ENCODE peak calls at places on chromosomes 11 and 22, in nine cellular contexts. One of them, this sample, is unnamed.

GRCh38 chr11:63698976-63699733 is 17.9 kb downstream of the RTN3 start:
- DNase-seq in fibroblast of lung: no peak
- DNase-seq in cardiac fibroblast: peak
- DNase-seq in GM12865: no peak
- DNase-seq in B cell: no peak
- DNase-seq in OCI-LY7: no peak
- DNase-seq in bronchial epithelial cell: no peak
- DNase-seq in IMR-90: no peak
- DNase-seq in astrocyte: no peak
- DNase-seq in this sample: no peak

GRCh38 chr11:108959124-108959761 is 294.4 kb downstream of the DDX10 start:
- DNase-seq in fibroblast of lung: peak
- DNase-seq in cardiac fibroblast: no peak
- DNase-seq in GM12865: no peak
- DNase-seq in B cell: no peak
- DNase-seq in OCI-LY7: no peak
- DNase-seq in bronchial epithelial cell: no peak
- DNase-seq in IMR-90: peak
- DNase-seq in astrocyte: no peak
- DNase-seq in this sample: no peak

GRCh38 chr11:93209476-93209875 is 11.7 kb upstream of the SLC36A4 start:
- DNase-seq in fibroblast of lung: no peak
- DNase-seq in cardiac fibroblast: no peak
- DNase-seq in GM12865: no peak
- DNase-seq in B cell: no peak
- DNase-seq in OCI-LY7: no peak
- DNase-seq in bronchial epithelial cell: no peak
- DNase-seq in IMR-90: no peak
- DNase-seq in astrocyte: no peak
- DNase-seq in this sample: no peak

GRCh38 chr11:83120328-83120727 is 36.6 kb upstream of the PCF11 start:
- DNase-seq in fibroblast of lung: no peak
- DNase-seq in cardiac fibroblast: peak
- DNase-seq in GM12865: no peak
- DNase-seq in B cell: no peak
- DNase-seq in OCI-LY7: no peak
- DNase-seq in bronchial epithelial cell: no peak
- DNase-seq in IMR-90: peak
- DNase-seq in astrocyte: peak
- DNase-seq in this sample: no peak

GRCh38 chr22:21989049-21989448 is 6.5 kb upstream of the TOP3B start:
- DNase-seq in fibroblast of lung: no peak
- DNase-seq in cardiac fibroblast: no peak
- DNase-seq in GM12865: no peak
- DNase-seq in B cell: no peak
- DNase-seq in OCI-LY7: no peak
- DNase-seq in bronchial epithelial cell: no peak
- DNase-seq in IMR-90: no peak
- DNase-seq in astrocyte: no peak
- DNase-seq in this sample: no peak

GRCh38 chr11:92180664-92181251 is 43.9 kb upstream of the FAT3 start:
- DNase-seq in fibroblast of lung: peak
- DNase-seq in cardiac fibroblast: peak
- DNase-seq in GM12865: no peak
- DNase-seq in B cell: no peak
- DNase-seq in OCI-LY7: no peak
- DNase-seq in bronchial epithelial cell: peak
- DNase-seq in IMR-90: peak
- DNase-seq in astrocyte: peak
- DNase-seq in this sample: no peak

GRCh38 chr11:44005076-44005800 is 42.5 kb upstream of the ACCSL start:
- DNase-seq in fibroblast of lung: no peak
- DNase-seq in cardiac fibroblast: no peak
- DNase-seq in GM12865: no peak
- DNase-seq in B cell: no peak
- DNase-seq in OCI-LY7: no peak
- DNase-seq in bronchial epithelial cell: no peak
- DNase-seq in IMR-90: no peak
- DNase-seq in astrocyte: no peak
- DNase-seq in this sample: no peak

GRCh38 chr11:34653851-34654490 is 33.1 kb downstream of the EHF start:
- DNase-seq in fibroblast of lung: peak
- DNase-seq in cardiac fibroblast: peak
- DNase-seq in GM12865: no peak
- DNase-seq in B cell: peak
- DNase-seq in OCI-LY7: no peak
- DNase-seq in bronchial epithelial cell: peak
- DNase-seq in IMR-90: peak
- DNase-seq in astrocyte: peak
- DNase-seq in this sample: no peak

GRCh38 chr22:27381552-27381951 is 420.0 kb downstream of the MN1 start:
- DNase-seq in fibroblast of lung: no peak
- DNase-seq in cardiac fibroblast: no peak
- DNase-seq in GM12865: no peak
- DNase-seq in B cell: no peak
- DNase-seq in OCI-LY7: peak
- DNase-seq in bronchial epithelial cell: no peak
- DNase-seq in IMR-90: no peak
- DNase-seq in astrocyte: no peak
- DNase-seq in this sample: no peak

GRCh38 chr22:24134090-24134846 is 47.0 kb upstream of the SUSD2 start:
- DNase-seq in fibroblast of lung: peak
- DNase-seq in cardiac fibroblast: no peak
- DNase-seq in GM12865: no peak
- DNase-seq in B cell: peak
- DNase-seq in OCI-LY7: no peak
- DNase-seq in bronchial epithelial cell: no peak
- DNase-seq in IMR-90: no peak
- DNase-seq in astrocyte: no peak
- DNase-seq in this sample: peak

GRCh38 chr11:67408437-67409200 is 4.7 kb downstream of the TBC1D10C start:
- DNase-seq in fibroblast of lung: no peak
- DNase-seq in cardiac fibroblast: no peak
- DNase-seq in GM12865: no peak
- DNase-seq in B cell: no peak
- DNase-seq in OCI-LY7: no peak
- DNase-seq in bronchial epithelial cell: no peak
- DNase-seq in IMR-90: no peak
- DNase-seq in astrocyte: no peak
- DNase-seq in this sample: peak

GRCh38 chr22:20567371-20567847 is 60.0 kb downstream of the MED15 start:
- DNase-seq in fibroblast of lung: no peak
- DNase-seq in cardiac fibroblast: peak
- DNase-seq in GM12865: no peak
- DNase-seq in B cell: no peak
- DNase-seq in OCI-LY7: no peak
- DNase-seq in bronchial epithelial cell: peak
- DNase-seq in IMR-90: peak
- DNase-seq in astrocyte: peak
- DNase-seq in this sample: no peak

GRCh38 chr22:26229910-26230309 is 60.6 kb downstream of the SEZ6L start:
- DNase-seq in fibroblast of lung: no peak
- DNase-seq in cardiac fibroblast: no peak
- DNase-seq in GM12865: no peak
- DNase-seq in B cell: no peak
- DNase-seq in OCI-LY7: no peak
- DNase-seq in bronchial epithelial cell: no peak
- DNase-seq in IMR-90: no peak
- DNase-seq in astrocyte: no peak
- DNase-seq in this sample: no peak

GRCh38 chr11:7969756-7970646 is 4.8 kb upstream of the NLRP10 start:
- DNase-seq in fibroblast of lung: no peak
- DNase-seq in cardiac fibroblast: no peak
- DNase-seq in GM12865: no peak
- DNase-seq in B cell: no peak
- DNase-seq in OCI-LY7: no peak
- DNase-seq in bronchial epithelial cell: no peak
- DNase-seq in IMR-90: no peak
- DNase-seq in astrocyte: peak
- DNase-seq in this sample: no peak

GRCh38 chr11:121780971-121781370 is 328.2 kb upstream of the SORL1-AS1 start:
- DNase-seq in fibroblast of lung: no peak
- DNase-seq in cardiac fibroblast: no peak
- DNase-seq in GM12865: no peak
- DNase-seq in B cell: no peak
- DNase-seq in OCI-LY7: no peak
- DNase-seq in bronchial epithelial cell: no peak
- DNase-seq in IMR-90: no peak
- DNase-seq in astrocyte: no peak
- DNase-seq in this sample: no peak

GRCh38 chr22:21594865-21595452 is 27.4 kb downstream of the UBE2L3 start:
- DNase-seq in fibroblast of lung: no peak
- DNase-seq in cardiac fibroblast: no peak
- DNase-seq in GM12865: no peak
- DNase-seq in B cell: no peak
- DNase-seq in OCI-LY7: no peak
- DNase-seq in bronchial epithelial cell: no peak
- DNase-seq in IMR-90: no peak
- DNase-seq in astrocyte: no peak
- DNase-seq in this sample: no peak

GRCh38 chr22:46896166-46896565 is 133.7 kb downstream of the TBC1D22A start:
- DNase-seq in fibroblast of lung: no peak
- DNase-seq in cardiac fibroblast: no peak
- DNase-seq in GM12865: no peak
- DNase-seq in B cell: no peak
- DNase-seq in OCI-LY7: no peak
- DNase-seq in bronchial epithelial cell: no peak
- DNase-seq in IMR-90: no peak
- DNase-seq in astrocyte: no peak
- DNase-seq in this sample: no peak

GRCh38 chr11:15106201-15106965 is 8.3 kb upstream of the INSC start:
- DNase-seq in fibroblast of lung: peak
- DNase-seq in cardiac fibroblast: peak
- DNase-seq in GM12865: no peak
- DNase-seq in B cell: no peak
- DNase-seq in OCI-LY7: no peak
- DNase-seq in bronchial epithelial cell: peak
- DNase-seq in IMR-90: peak
- DNase-seq in astrocyte: peak
- DNase-seq in this sample: no peak

DNA sequence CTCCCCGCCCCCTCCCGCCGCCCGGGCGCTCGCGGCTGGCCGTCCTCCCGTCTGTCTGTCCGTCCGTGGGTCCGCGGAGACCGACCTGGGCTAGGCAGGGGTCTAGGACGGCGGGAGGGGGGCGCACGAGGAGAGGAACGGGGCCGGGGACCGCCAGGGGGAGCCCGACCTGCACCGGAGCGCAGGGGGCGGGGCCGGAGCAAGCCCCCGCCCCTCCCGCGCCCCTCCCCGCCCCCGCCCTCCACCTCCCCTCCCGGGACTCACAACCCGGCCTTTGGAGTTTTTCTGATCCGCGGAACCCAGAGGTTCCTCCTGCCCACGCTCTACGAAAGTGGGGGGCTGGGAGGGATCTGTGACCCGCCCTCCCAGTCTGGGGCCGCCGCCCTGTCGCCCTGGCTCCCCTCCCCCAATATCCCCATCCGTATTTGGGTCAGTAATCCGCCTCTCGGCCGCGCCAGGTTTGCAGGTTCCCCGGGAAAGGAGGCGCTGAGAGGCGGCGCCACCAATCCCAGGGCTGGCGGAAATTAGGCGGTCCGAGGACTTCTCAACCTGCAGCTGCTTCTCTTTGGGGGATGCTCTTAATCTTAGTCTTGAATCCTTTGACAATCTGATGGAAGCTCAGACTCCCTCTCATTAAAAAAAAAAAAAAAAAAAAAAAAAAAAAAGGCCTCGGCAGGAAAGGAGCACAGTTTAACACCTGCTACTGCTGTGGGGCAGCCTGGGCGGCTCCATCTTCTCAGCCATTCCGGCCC is 922 bp upstream of the KCNJ11 start:
- DNase-seq in fibroblast of lung: peak
- DNase-seq in cardiac fibroblast: peak
- DNase-seq in GM12865: peak
- DNase-seq in B cell: peak
- DNase-seq in OCI-LY7: peak
- DNase-seq in bronchial epithelial cell: peak
- DNase-seq in IMR-90: peak
- DNase-seq in astrocyte: no peak
- DNase-seq in this sample: peak
- TF ChIP-seq CTCF in fibroblast of lung: peak
- TF ChIP-seq CTCF in cardiac fibroblast: peak
- TF ChIP-seq CTCF in GM12865: peak
- TF ChIP-seq CTCF in B cell: peak
- TF ChIP-seq CTCF in OCI-LY7: peak
- TF ChIP-seq CTCF in bronchial epithelial cell: peak
- TF ChIP-seq CTCF in IMR-90: peak
- TF ChIP-seq CTCF in astrocyte: no peak
- TF ChIP-seq CTCF in this sample: peak

GRCh38 chr22:45082795-45083194 is 73.0 kb upstream of the PHF21B start:
- DNase-seq in fibroblast of lung: no peak
- DNase-seq in cardiac fibroblast: no peak
- DNase-seq in GM12865: no peak
- DNase-seq in B cell: no peak
- DNase-seq in OCI-LY7: no peak
- DNase-seq in bronchial epithelial cell: no peak
- DNase-seq in IMR-90: no peak
- DNase-seq in astrocyte: no peak
- DNase-seq in this sample: peak
- TF ChIP-seq CTCF in fibroblast of lung: no peak
- TF ChIP-seq CTCF in cardiac fibroblast: peak
- TF ChIP-seq CTCF in GM12865: peak
- TF ChIP-seq CTCF in B cell: no peak
- TF ChIP-seq CTCF in OCI-LY7: peak
- TF ChIP-seq CTCF in bronchial epithelial cell: peak
- TF ChIP-seq CTCF in IMR-90: peak
- TF ChIP-seq CTCF in astrocyte: peak
- TF ChIP-seq CTCF in this sample: peak

GRCh38 chr11:117662255-117662654 is 134.8 kb downstream of the DSCAML1 start:
- DNase-seq in fibroblast of lung: no peak
- DNase-seq in cardiac fibroblast: no peak
- DNase-seq in GM12865: no peak
- DNase-seq in B cell: no peak
- DNase-seq in OCI-LY7: no peak
- DNase-seq in bronchial epithelial cell: no peak
- DNase-seq in IMR-90: no peak
- DNase-seq in astrocyte: no peak
- DNase-seq in this sample: no peak
- TF ChIP-seq CTCF in fibroblast of lung: no peak
- TF ChIP-seq CTCF in cardiac fibroblast: no peak
- TF ChIP-seq CTCF in GM12865: no peak
- TF ChIP-seq CTCF in B cell: no peak
- TF ChIP-seq CTCF in OCI-LY7: no peak
- TF ChIP-seq CTCF in bronchial epithelial cell: no peak
- TF ChIP-seq CTCF in IMR-90: no peak
- TF ChIP-seq CTCF in astrocyte: no peak
- TF ChIP-seq CTCF in this sample: no peak

GRCh38 chr11:38593649-38594048 is 1995.6 kb upstream of the RAG2 start:
- DNase-seq in fibroblast of lung: peak
- DNase-seq in cardiac fibroblast: peak
- DNase-seq in GM12865: no peak
- DNase-seq in B cell: no peak
- DNase-seq in OCI-LY7: no peak
- DNase-seq in bronchial epithelial cell: peak
- DNase-seq in IMR-90: peak
- DNase-seq in astrocyte: peak
- DNase-seq in this sample: no peak

GRCh38 chr11:38594881-38595280 is 1996.8 kb upstream of the RAG2 start:
- DNase-seq in fibroblast of lung: no peak
- DNase-seq in cardiac fibroblast: no peak
- DNase-seq in GM12865: peak
- DNase-seq in B cell: no peak
- DNase-seq in OCI-LY7: no peak
- DNase-seq in bronchial epithelial cell: no peak
- DNase-seq in IMR-90: no peak
- DNase-seq in astrocyte: no peak
- DNase-seq in this sample: no peak

GRCh38 chr11:38598413-38598812 is 2000.4 kb upstream of the RAG2 start:
- DNase-seq in fibroblast of lung: no peak
- DNase-seq in cardiac fibroblast: peak
- DNase-seq in GM12865: no peak
- DNase-seq in B cell: no peak
- DNase-seq in OCI-LY7: no peak
- DNase-seq in bronchial epithelial cell: no peak
- DNase-seq in IMR-90: no peak
- DNase-seq in astrocyte: no peak
- DNase-seq in this sample: no peak
- TF ChIP-seq CTCF in fibroblast of lung: no peak
- TF ChIP-seq CTCF in cardiac fibroblast: no peak
- TF ChIP-seq CTCF in GM12865: no peak
- TF ChIP-seq CTCF in B cell: no peak
- TF ChIP-seq CTCF in OCI-LY7: no peak
- TF ChIP-seq CTCF in bronchial epithelial cell: no peak
- TF ChIP-seq CTCF in IMR-90: no peak
- TF ChIP-seq CTCF in astrocyte: no peak
- TF ChIP-seq CTCF in this sample: no peak